ENCODE peak calls at places on chromosomes 3 and 15, in ten cellular contexts. K, V, D, U, A, W, L, N, E and Y are unnamed samples. For H3K27me3 and H3K4me1, the result is how much of the 10 kb centered on the place peaks cover.

GRCh38 chr3:191358929-191359328 is 28.6 kb upstream of the UTS2B start:
- DNase-seq in K (no peak), V (no peak), D (no peak), U (no peak), A (no peak), W (no peak), L (no peak), N (no peak), E (no peak), Y (no peak)

GRCh38 chr15:26772588-26773484 is at the start of gene GABRB3:
- DNase-seq in K (peak), V (no peak), D (peak), U (no peak), A (no peak), W (peak), L (peak), N (peak), E (peak), Y (peak)

GRCh38 chr3:171984883-171985282 is 54.5 kb upstream of the FNDC3B start:
- DNase-seq in K (peak), V (peak), D (no peak), U (no peak), A (no peak), W (no peak), L (no peak), N (no peak), E (no peak), Y (no peak)

GRCh38 chr3:133264920-133265319 is 134.9 kb upstream of the BFSP2 start:
- DNase-seq in K (no peak), V (no peak), D (no peak), U (no peak), A (no peak), W (no peak), L (no peak), N (no peak), E (no peak), Y (no peak)

GRCh38 chr15:64883997-64884511 is 27.6 kb upstream of the ANKDD1A start:
- DNase-seq in K (peak), V (peak), D (peak), U (peak), A (peak), W (peak), L (peak), N (peak), E (peak), Y (peak)

GRCh38 chr3:53834429-53835095 is 11.7 kb downstream of the CHDH start:
- DNase-seq in K (no peak), V (no peak), D (no peak), U (no peak), A (no peak), W (no peak), L (no peak), N (no peak), E (no peak), Y (no peak)

GRCh38 chr15:99476413-99477222 is 89.2 kb upstream of the MEF2A start:
- DNase-seq in K (peak), V (peak), D (peak), U (peak), A (peak), W (no peak), L (peak), N (peak), E (peak), Y (peak)

GRCh38 chr15:44222478-44222877 is 27.4 kb upstream of the FRMD5 start:
- DNase-seq in K (no peak), V (no peak), D (no peak), U (no peak), A (no peak), W (no peak), L (no peak), N (no peak), E (peak), Y (no peak)

GRCh38 chr3:79872483-79872882 is 104.7 kb upstream of the ROBO1 start:
- DNase-seq in K (no peak), V (no peak), D (no peak), U (peak), A (no peak), W (no peak), L (no peak), N (no peak), E (peak), Y (no peak)

GRCh38 chr15:32888221-32888761 is 170.5 kb downstream of the GREM1 start:
- DNase-seq in K (no peak), V (no peak), D (no peak), U (no peak), A (no peak), W (no peak), L (no peak), N (no peak), E (no peak), Y (no peak)

GRCh38 chr15:60643490-60644040 is 164.6 kb upstream of the ICE2 start:
- DNase-seq in K (no peak), V (no peak), D (no peak), U (no peak), A (no peak), W (no peak), L (no peak), N (no peak), E (no peak), Y (no peak)

GRCh38 chr15:39596358-39597051 is 15.6 kb downstream of the THBS1 start:
- DNase-seq in K (no peak), V (no peak), D (no peak), U (peak), A (no peak), W (no peak), L (no peak), N (no peak), E (peak), Y (no peak)

GRCh38 chr15:81388431-81388760 is 14.4 kb upstream of the TMC3 start:
- DNase-seq in K (no peak), V (no peak), D (no peak), U (no peak), A (no peak), W (no peak), L (no peak), N (no peak), E (no peak), Y (no peak)

GRCh38 chr3:134370611-134371451 is 3.4 kb downstream of the AMOTL2 start:
- DNase-seq in K (no peak), V (peak), D (no peak), U (no peak), A (no peak), W (peak), L (no peak), N (no peak), E (no peak), Y (no peak)

GRCh38 chr3:151421956-151422355 is 37.4 kb upstream of the P2RY12 start:
- DNase-seq in K (no peak), V (no peak), D (no peak), U (no peak), A (no peak), W (no peak), L (no peak), N (no peak), E (no peak), Y (no peak)

GRCh38 chr15:79171320-79172031 is 80.9 kb upstream of the RASGRF1 start:
- DNase-seq in K (no peak), V (no peak), D (no peak), U (no peak), A (no peak), W (no peak), L (no peak), N (no peak), E (no peak), Y (no peak)

GRCh38 chr3:134326760-134327593 is 47.3 kb downstream of the AMOTL2 start:
- DNase-seq in K (peak), V (peak), D (peak), U (peak), A (no peak), W (no peak), L (no peak), N (peak), E (peak), Y (no peak)

GRCh38 chr15:32909431-32909830 is 191.6 kb downstream of the GREM1 start:
- DNase-seq in K (no peak), V (no peak), D (no peak), U (peak), A (no peak), W (no peak), L (no peak), N (no peak), E (peak), Y (no peak)

GRCh38 chr3:182628531-182628930 is 164.8 kb upstream of the ATP11B start:
- DNase-seq in K (no peak), V (no peak), D (no peak), U (no peak), A (no peak), W (no peak), L (no peak), N (no peak), E (no peak), Y (no peak)

GRCh38 chr3:182622241-182622545 is 171.1 kb upstream of the ATP11B start:
- DNase-seq in K (no peak), V (no peak), D (no peak), U (no peak), A (no peak), W (no peak), L (no peak), N (no peak), E (no peak), Y (no peak)

GRCh38 chr3:182629521-182629920 is 163.8 kb upstream of the ATP11B start:
- DNase-seq in K (no peak), V (no peak), D (no peak), U (no peak), A (no peak), W (no peak), L (no peak), N (no peak), E (no peak), Y (no peak)

GRCh38 chr3:182631183-182632076 is 161.9 kb upstream of the ATP11B start:
- DNase-seq in K (no peak), V (no peak), D (no peak), U (no peak), A (no peak), W (no peak), L (no peak), N (no peak), E (no peak), Y (no peak)

DNA sequence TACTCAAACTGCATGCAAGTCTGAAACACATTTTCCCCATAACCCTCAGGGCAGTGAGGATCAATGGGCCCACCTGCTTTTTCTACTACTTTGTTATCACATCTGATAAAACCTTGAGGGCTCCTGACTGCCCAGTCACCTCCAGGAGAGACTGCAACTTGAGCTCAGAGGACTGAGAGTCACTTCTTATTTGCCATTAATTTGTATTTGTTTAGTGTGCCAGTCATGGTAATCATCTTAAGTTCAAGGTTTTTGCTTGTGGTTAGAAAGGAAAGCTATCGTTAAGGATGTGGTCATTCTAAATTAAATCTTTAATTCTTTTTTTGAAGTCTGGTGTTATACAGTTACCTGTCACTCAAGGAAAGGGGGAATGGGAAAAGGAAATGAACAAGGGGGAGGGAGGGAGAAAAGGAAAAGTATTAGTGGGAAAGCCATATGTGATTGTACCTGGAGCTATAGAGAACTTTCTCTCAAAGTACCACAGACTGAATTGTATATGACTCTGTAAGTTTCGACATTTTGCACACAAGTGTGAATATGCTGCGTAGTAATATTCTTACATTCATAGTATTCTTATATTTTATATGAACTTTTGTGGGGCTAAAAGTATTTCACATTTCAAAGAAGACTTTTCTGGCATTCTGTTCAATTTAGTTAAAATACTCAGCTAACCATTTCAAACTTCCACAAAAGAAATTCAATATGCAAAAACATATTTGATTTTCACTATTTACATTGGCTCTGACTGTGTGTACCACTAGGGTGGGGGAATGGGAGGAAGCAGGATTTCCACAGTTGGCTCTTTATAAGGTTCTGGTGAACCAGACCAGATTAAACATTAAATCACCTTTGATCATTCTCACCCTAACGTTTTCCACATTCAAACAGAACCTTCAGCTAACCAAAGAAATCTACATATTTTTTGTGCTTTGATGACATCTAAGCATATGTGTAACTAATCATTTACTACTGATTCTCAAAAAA is 166.5 kb upstream of the ATP11B start:
- DNase-seq in K (no peak), V (no peak), D (no peak), U (peak), A (no peak), W (no peak), L (peak), N (no peak), E (no peak), Y (no peak)
- H3K27me3 ChIP-seq in K (under half), V (under half), D (under half), U (under half), A (under half), W (under half), L (under half), N (under half), E (under half), Y (under half)

GRCh38 chr3:45860481-45860880 is 18.6 kb upstream of the LZTFL1 start:
- DNase-seq in K (no peak), V (no peak), D (no peak), U (no peak), A (no peak), W (no peak), L (no peak), N (no peak), E (no peak), Y (no peak)
- H3K4me3 ChIP-seq in K (no peak), V (no peak), D (no peak), U (no peak), A (no peak), W (no peak), L (no peak), N (no peak), E (no peak), Y (no peak)

GRCh38 chr3:12628813-12629212 is 35.1 kb downstream of the RAF1 start:
- DNase-seq in K (no peak), V (no peak), D (no peak), U (no peak), A (no peak), W (no peak), L (no peak), N (no peak), E (no peak), Y (no peak)
- H3K4me1 ChIP-seq in K (half or more), V (under half), D (under half), U (under half), A (under half), W (half or more), L (half or more), N (under half), E (under half), Y (under half)

DNA sequence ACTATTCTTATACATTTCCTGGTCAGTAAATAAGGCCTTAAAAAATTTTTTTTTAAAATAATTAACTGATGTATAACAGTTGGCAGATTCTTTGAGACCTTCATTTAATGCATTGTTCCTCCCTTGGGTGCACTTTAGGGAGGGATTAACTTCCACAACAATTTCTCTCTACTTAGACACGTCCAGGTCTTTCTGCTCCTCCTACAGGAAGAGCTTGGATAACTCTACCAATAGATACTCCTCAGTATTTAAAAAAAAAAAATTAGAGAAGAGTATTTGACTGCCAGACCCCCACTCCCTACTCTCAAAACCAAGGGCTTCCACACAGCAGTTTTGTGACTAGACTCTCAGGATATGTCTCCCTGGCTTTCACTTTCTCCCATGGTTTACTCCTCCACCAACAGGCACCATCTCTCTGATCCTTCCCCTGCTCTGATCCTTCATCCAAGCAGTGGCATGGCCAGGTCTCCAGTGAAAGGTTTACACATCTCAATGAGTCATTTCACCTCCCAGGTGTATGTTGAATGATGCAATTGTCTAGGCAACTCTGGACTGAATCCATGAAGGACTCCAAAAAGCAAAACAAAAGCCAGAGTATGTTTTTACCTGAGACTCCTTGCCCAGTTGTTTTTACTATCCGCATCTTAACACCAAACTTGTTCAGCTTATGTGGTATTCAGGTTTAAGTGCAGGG is 7.4 kb downstream of the ZIC4 start:
- DNase-seq in K (no peak), V (no peak), D (no peak), U (peak), A (no peak), W (no peak), L (no peak), N (no peak), E (no peak), Y (no peak)
- H3K27me3 ChIP-seq in K (half or more), V (half or more), D (under half), U (under half), A (under half), W (half or more), L (half or more), N (half or more), E (half or more), Y (half or more)

GRCh38 chr3:160841455-160841854 is 85.4 kb downstream of the PPM1L start:
- DNase-seq in K (no peak), V (no peak), D (no peak), U (no peak), A (no peak), W (no peak), L (no peak), N (no peak), E (no peak), Y (no peak)
- H3K4me3 ChIP-seq in K (no peak), V (no peak), D (no peak), U (no peak), A (no peak), W (no peak), L (no peak), N (no peak), E (no peak), Y (no peak)

GRCh38 chr3:14818804-14819500 is at the start of gene FGD5:
- DNase-seq in K (no peak), V (no peak), D (no peak), U (no peak), A (no peak), W (no peak), L (no peak), N (no peak), E (no peak), Y (no peak)
- H3K4me1 ChIP-seq in K (under half), V (under half), D (under half), U (under half), A (under half), W (under half), L (under half), N (under half), E (under half), Y (under half)

GRCh38 chr15:34754674-34755418 is at the start of gene GJD2:
- DNase-seq in K (no peak), V (no peak), D (no peak), U (no peak), A (no peak), W (no peak), L (no peak), N (peak), E (no peak), Y (no peak)
- H3K27me3 ChIP-seq in K (under half), V (half or more), D (under half), U (half or more), A (under half), W (half or more), L (half or more), N (half or more), E (half or more), Y (half or more)

GRCh38 chr3:141407043-141407442 is 38.7 kb downstream of the ZBTB38 start:
- DNase-seq in K (no peak), V (peak), D (peak), U (no peak), A (no peak), W (no peak), L (no peak), N (peak), E (peak), Y (no peak)

GRCh38 chr3:141405581-141405980 is 37.3 kb downstream of the ZBTB38 start:
- DNase-seq in K (no peak), V (no peak), D (no peak), U (no peak), A (no peak), W (no peak), L (no peak), N (no peak), E (no peak), Y (no peak)

GRCh38 chr3:141406265-141406664 is 38.0 kb downstream of the ZBTB38 start:
- DNase-seq in K (no peak), V (no peak), D (no peak), U (no peak), A (no peak), W (no peak), L (no peak), N (no peak), E (no peak), Y (no peak)

GRCh38 chr3:141403576-141403975 is 35.3 kb downstream of the ZBTB38 start:
- DNase-seq in K (no peak), V (no peak), D (no peak), U (no peak), A (no peak), W (no peak), L (no peak), N (no peak), E (no peak), Y (no peak)

GRCh38 chr3:141405025-141405424 is 36.7 kb downstream of the ZBTB38 start:
- DNase-seq in K (no peak), V (no peak), D (no peak), U (peak), A (no peak), W (no peak), L (no peak), N (no peak), E (peak), Y (no peak)
- H3K4me3 ChIP-seq in K (no peak), V (no peak), D (no peak), U (no peak), A (no peak), W (no peak), L (peak), N (no peak), E (no peak), Y (no peak)

GRCh38 chr15:66901336-66902100 is 163.9 kb upstream of the SMAD3 start:
- DNase-seq in K (no peak), V (no peak), D (no peak), U (peak), A (no peak), W (no peak), L (no peak), N (no peak), E (peak), Y (no peak)
- H3K4me1 ChIP-seq in K (under half), V (under half), D (under half), U (under half), A (under half), W (under half), L (under half), N (under half), E (under half), Y (under half)

DNA sequence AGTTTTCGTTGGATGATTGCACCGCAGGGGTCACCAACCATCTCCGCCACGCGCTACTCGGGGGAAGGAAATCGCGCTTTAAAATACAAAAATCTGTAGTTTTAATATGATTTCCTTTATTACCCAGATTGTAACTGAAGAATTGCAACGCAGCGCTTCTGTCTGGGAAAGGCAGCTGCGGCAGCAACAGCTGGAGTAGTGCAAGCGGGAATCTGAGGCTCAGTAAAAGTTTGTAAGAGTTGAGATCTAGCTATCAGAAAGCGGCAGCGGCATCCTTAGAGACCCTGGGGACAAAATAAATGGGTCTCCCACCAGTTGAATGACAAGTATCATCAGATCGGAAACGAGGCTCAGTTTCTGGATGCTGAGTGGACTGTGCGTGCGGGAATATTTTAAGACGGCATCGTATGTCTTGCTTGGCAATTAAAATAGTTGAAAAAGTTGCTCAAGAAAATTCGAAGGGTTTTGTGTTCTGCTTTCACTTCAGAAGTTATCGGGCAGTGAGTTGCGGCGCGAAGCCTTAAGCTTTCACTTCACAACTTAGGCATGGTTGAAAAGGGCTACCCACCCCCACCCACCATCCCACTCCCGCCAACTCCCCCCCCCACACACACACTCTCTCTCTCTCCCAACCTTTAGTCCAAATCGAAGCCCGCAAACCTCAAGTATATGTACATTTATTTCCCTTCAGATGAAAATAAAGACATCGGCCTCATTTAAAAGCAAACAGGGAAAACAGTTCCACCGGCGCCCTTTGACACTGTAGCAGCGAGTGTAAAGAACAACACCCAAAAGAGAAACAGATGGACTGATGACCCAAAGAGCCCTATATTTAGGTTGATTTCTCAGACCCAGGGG is 2.6 kb downstream of the MECOM start:
- DNase-seq in K (no peak), V (no peak), D (no peak), U (no peak), A (no peak), W (no peak), L (peak), N (peak), E (peak), Y (peak)
- H3K27me3 ChIP-seq in K (under half), V (half or more), D (under half), U (under half), A (under half), W (half or more), L (half or more), N (half or more), E (half or more), Y (half or more)